ENCODE peak calls at places on chromosomes 12 and 14, in eight cellular contexts. M is substantia nigra; G is stimulated activated CD8-positive, alpha-beta memory T cell treated with anti-CD3 and anti-CD28 coated beads, Interleukin-15, amount 100 ng/mL, for 24 hours; B is amniotic epithelial cell; I is iPS DF 19.7; P is SK-N-SH; X is NCI-H446; S is WERI-Rb-1. K is an unnamed sample.

GRCh38 chr14:22560638-22561365 is 28.2 kb downstream of the DAD1 start:
- DNase-seq in G (no peak), P (no peak), X (no peak), M (no peak), B (no peak), I (no peak), S (no peak), K (no peak)

GRCh38 chr12:102645968-102646367 is 165.6 kb upstream of the IGF1 start:
- DNase-seq in M (no peak), X (no peak), S (no peak), I (no peak), P (no peak), G (no peak), B (no peak), K (no peak)

GRCh38 chr12:119681953-119682352 is 14.0 kb downstream of the PRKAB1 start:
- DNase-seq in M (no peak), I (no peak), S (no peak), G (no peak), X (no peak), P (no peak), B (no peak), K (no peak)

GRCh38 chr12:47838286-47838931 is 18.7 kb upstream of the HDAC7 start:
- DNase-seq in B (no peak), I (no peak), S (peak), G (no peak), P (peak), M (no peak), X (peak), K (peak)

GRCh38 chr14:82238649-82239048 is 705.0 kb upstream of the SEL1L start:
- DNase-seq in P (no peak), G (no peak), X (no peak), S (no peak), M (no peak), B (no peak), I (no peak), K (no peak)

GRCh38 chr12:119630962-119631550 is 36.9 kb upstream of the PRKAB1 start:
- DNase-seq in X (no peak), S (no peak), B (no peak), P (no peak), G (no peak), I (no peak), M (no peak), K (no peak)

GRCh38 chr14:105882626-105883025 is 356.2 kb downstream of the TMEM121 start:
- DNase-seq in M (no peak), I (no peak), P (no peak), S (peak), B (no peak), G (no peak), X (no peak), K (no peak)

GRCh38 chr12:12616512-12617275 is 5.0 kb downstream of the CREBL2 start:
- DNase-seq in G (no peak), X (no peak), S (peak), M (no peak), P (no peak), I (no peak), B (peak), K (no peak)

GRCh38 chr14:92726135-92726932 is 22.1 kb downstream of the LGMN start:
- DNase-seq in M (no peak), I (no peak), S (no peak), X (no peak), G (no peak), P (no peak), B (peak), K (no peak)

GRCh38 chr12:47894652-47895051 is 10.1 kb downstream of the VDR start:
- DNase-seq in P (no peak), X (no peak), G (no peak), M (no peak), I (no peak), B (no peak), S (no peak), K (no peak)

GRCh38 chr14:70684030-70684429 is 42.3 kb downstream of the TTC9 start:
- DNase-seq in X (no peak), S (no peak), G (no peak), B (no peak), P (no peak), I (no peak), M (no peak), K (no peak)

GRCh38 chr14:100609941-100610391 is 22.7 kb upstream of the BEGAIN start:
- DNase-seq in M (no peak), X (no peak), G (no peak), P (peak), B (no peak), I (no peak), S (no peak), K (no peak)

GRCh38 chr14:89451229-89451628 is 34.2 kb upstream of the FOXN3 start:
- DNase-seq in G (no peak), P (no peak), B (no peak), M (no peak), X (no peak), S (no peak), I (no peak), K (no peak)

GRCh38 chr14:76867536-76868452 is 41.6 kb downstream of the LRRC74A start:
- DNase-seq in P (no peak), I (no peak), X (no peak), S (no peak), M (no peak), G (no peak), B (no peak), K (no peak)

GRCh38 chr12:89756638-89757321 is 48.1 kb upstream of the ATP2B1 start:
- DNase-seq in I (no peak), G (no peak), S (no peak), B (peak), X (no peak), M (no peak), P (no peak), K (no peak)

GRCh38 chr12:100868487-100868886 is 73.9 kb downstream of the ANO4 start:
- DNase-seq in B (no peak), I (no peak), M (no peak), G (no peak), S (no peak), P (no peak), X (no peak), K (no peak)

GRCh38 chr14:20609215-20610001 is 18.2 kb upstream of the RNASE12 start:
- DNase-seq in S (peak), P (peak), B (peak), I (no peak), X (peak), M (no peak), G (no peak), K (peak)

GRCh38 chr14:81252278-81252677 is 31.5 kb upstream of the GTF2A1 start:
- DNase-seq in M (no peak), S (no peak), G (no peak), P (no peak), B (no peak), X (no peak), I (no peak), K (no peak)

GRCh38 chr12:52788111-52788875 is 7.6 kb downstream of the KRT3 start:
- DNase-seq in G (no peak), X (no peak), S (no peak), B (no peak), P (no peak), I (no peak), M (no peak), K (no peak)

GRCh38 chr14:32224731-32225377 is 21.8 kb upstream of the RNU6-8 start:
- DNase-seq in I (no peak), X (peak), B (peak), M (no peak), S (peak), P (peak), G (no peak), K (no peak)

GRCh38 chr12:56086608-56087007 is 6.6 kb downstream of the ERBB3 start:
- DNase-seq in I (no peak), G (no peak), M (no peak), X (no peak), P (no peak), B (no peak), S (no peak), K (no peak)

GRCh38 chr14:31026395-31027096 is 367 bp upstream of the STRN3 start:
- DNase-seq in S (peak), G (peak), I (peak), X (peak), P (peak), B (peak), M (peak), K (peak)

GRCh38 chr12:6614513-6615177 is 7.5 kb upstream of the CHD4 start:
- DNase-seq in B (peak), G (no peak), I (no peak), X (no peak), P (no peak), S (no peak), M (no peak), K (no peak)

GRCh38 chr12:53743277-53744129 is 8.3 kb downstream of the CISTR start:
- DNase-seq in B (no peak), S (peak), M (no peak), X (peak), P (peak), I (no peak), G (no peak), K (no peak)

GRCh38 chr14:101022916-101023435 is 119.5 kb upstream of the RTL1 start:
- DNase-seq in B (no peak), P (no peak), G (no peak), I (no peak), X (no peak), M (no peak), S (no peak), K (no peak)

GRCh38 chr12:32265920-32266319 is 133.4 kb upstream of the FGD4 start:
- DNase-seq in M (no peak), I (no peak), X (no peak), B (no peak), S (no peak), G (no peak), P (no peak), K (no peak)

GRCh38 chr14:90893028-90893427 is 76.8 kb upstream of the TTC7B start:
- DNase-seq in X (no peak), P (no peak), B (no peak), G (no peak), S (no peak), I (no peak), M (no peak), K (no peak)

GRCh38 chr12:40033260-40033649 is 72.6 kb downstream of the SLC2A13 start:
- DNase-seq in B (no peak), P (no peak), X (no peak), M (no peak), I (no peak), G (no peak), S (no peak), K (no peak)

GRCh38 chr12:13103391-13104033 is at the start of gene GSG1:
- DNase-seq in P (no peak), I (no peak), G (no peak), B (peak), M (no peak), X (no peak), S (no peak), K (no peak)

GRCh38 chr12:56988207-56988739 is 18.1 kb downstream of the ZBTB39 start:
- DNase-seq in M (no peak), P (no peak), I (no peak), X (no peak), S (no peak), G (no peak), B (peak), K (no peak)

GRCh38 chr14:33676135-33676566 is 274.7 kb downstream of the EGLN3 start:
- DNase-seq in X (peak), B (peak), P (peak), G (no peak), I (peak), S (peak), M (peak), K (peak)

GRCh38 chr12:89385965-89386537 is 33.8 kb upstream of the DUSP6 start:
- DNase-seq in X (no peak), P (no peak), B (no peak), G (no peak), S (peak), M (no peak), I (no peak), K (no peak)

GRCh38 chr14:100285021-100285912 is 21.0 kb downstream of the SLC25A29 start:
- DNase-seq in B (peak), G (peak), I (no peak), M (no peak), X (peak), P (peak), S (peak), K (no peak)

GRCh38 chr12:83434600-83434999 is 747.9 kb downstream of the TMTC2 start:
- DNase-seq in M (no peak), B (no peak), I (no peak), G (no peak), P (no peak), S (no peak), X (no peak), K (no peak)

GRCh38 chr12:53459097-53459496 is 7.2 kb downstream of the PCBP2 start:
- DNase-seq in I (no peak), X (no peak), B (no peak), M (no peak), S (no peak), P (no peak), G (no peak), K (no peak)